ENCODE peak calls at places on chromosome 14, in four cellular contexts. One of them, this sample, is unnamed.
A peak's percentile ranks its signal among the peaks of the same experiment; 100 is the strongest.

GRCh38 chr14:104660597-104660996 is 28.8 kb upstream of the INF2 start:
- DNase-seq in heart left ventricle: no peak
- DNase-seq in body of pancreas: no peak
- DNase-seq in ovary: no peak
- DNase-seq in this sample: no peak

GRCh38 chr14:67557118-67557517 is 24.0 kb downstream of the PLEKHH1 start:
- DNase-seq in ovary: no peak
- DNase-seq in body of pancreas: no peak
- DNase-seq in heart left ventricle: no peak
- DNase-seq in this sample: no peak

GRCh38 chr14:64217318-64217717 is 76.9 kb downstream of the ESR2 start:
- DNase-seq in ovary: no peak
- DNase-seq in body of pancreas: no peak
- DNase-seq in heart left ventricle: no peak
- DNase-seq in this sample: no peak

GRCh38 chr14:61461808-61462275 is 140.5 kb downstream of the PRKCH start:
- DNase-seq in ovary: no peak
- DNase-seq in body of pancreas: peak; percentile 24
- DNase-seq in heart left ventricle: no peak
- DNase-seq in this sample: peak; percentile 91

GRCh38 chr14:49367696-49368095 is 218.5 kb downstream of the RPS29 start:
- DNase-seq in body of pancreas: no peak
- DNase-seq in heart left ventricle: no peak
- DNase-seq in ovary: no peak
- DNase-seq in this sample: no peak

GRCh38 chr14:93320489-93320888 is 12.3 kb downstream of the BTBD7 start:
- DNase-seq in body of pancreas: no peak
- DNase-seq in heart left ventricle: no peak
- DNase-seq in ovary: no peak
- DNase-seq in this sample: no peak

GRCh38 chr14:38837333-38838048 is 265.5 kb downstream of the SEC23A start:
- DNase-seq in ovary: no peak
- DNase-seq in heart left ventricle: no peak
- DNase-seq in body of pancreas: no peak
- DNase-seq in this sample: no peak

GRCh38 chr14:39034481-39035296 is 68.3 kb downstream of the SEC23A start:
- DNase-seq in heart left ventricle: no peak
- DNase-seq in body of pancreas: no peak
- DNase-seq in ovary: no peak
- DNase-seq in this sample: no peak

GRCh38 chr14:104104006-104104901 is 18.8 kb downstream of the ASPG start:
- DNase-seq in heart left ventricle: peak; percentile 22
- DNase-seq in ovary: peak; percentile 48
- DNase-seq in body of pancreas: no peak
- DNase-seq in this sample: no peak

GRCh38 chr14:74642011-74642410 is 30.0 kb upstream of the LTBP2 start:
- DNase-seq in heart left ventricle: peak; percentile 58
- DNase-seq in body of pancreas: no peak
- DNase-seq in ovary: no peak
- DNase-seq in this sample: no peak

GRCh38 chr14:79418649-79419415 is 792.5 kb downstream of the DIO2 start:
- DNase-seq in ovary: no peak
- DNase-seq in body of pancreas: no peak
- DNase-seq in heart left ventricle: no peak
- DNase-seq in this sample: no peak

GRCh38 chr14:55781046-55781445 is 201.0 kb downstream of the KTN1 start:
- DNase-seq in body of pancreas: no peak
- DNase-seq in heart left ventricle: no peak
- DNase-seq in ovary: no peak
- DNase-seq in this sample: no peak

GRCh38 chr14:45249847-45250575 is 3.0 kb downstream of the MIS18BP1 start:
- DNase-seq in heart left ventricle: no peak
- DNase-seq in body of pancreas: no peak
- DNase-seq in ovary: peak; percentile 42
- DNase-seq in this sample: no peak

GRCh38 chr14:25150401-25150800 is 100.5 kb upstream of the STXBP6 start:
- DNase-seq in heart left ventricle: no peak
- DNase-seq in body of pancreas: no peak
- DNase-seq in ovary: no peak
- DNase-seq in this sample: no peak

GRCh38 chr14:100775831-100776591 is 49.3 kb downstream of the DLK1 start:
- DNase-seq in ovary: no peak
- DNase-seq in heart left ventricle: no peak
- DNase-seq in body of pancreas: peak; percentile 5
- DNase-seq in this sample: no peak

GRCh38 chr14:95862243-95862642 is 14.4 kb upstream of the TUNAR start:
- DNase-seq in ovary: no peak
- DNase-seq in heart left ventricle: no peak
- DNase-seq in body of pancreas: no peak
- DNase-seq in this sample: no peak

GRCh38 chr14:73599494-73599893 is 7.8 kb downstream of the ACOT4 start:
- DNase-seq in ovary: no peak
- DNase-seq in body of pancreas: no peak
- DNase-seq in heart left ventricle: no peak
- DNase-seq in this sample: no peak

DNA sequence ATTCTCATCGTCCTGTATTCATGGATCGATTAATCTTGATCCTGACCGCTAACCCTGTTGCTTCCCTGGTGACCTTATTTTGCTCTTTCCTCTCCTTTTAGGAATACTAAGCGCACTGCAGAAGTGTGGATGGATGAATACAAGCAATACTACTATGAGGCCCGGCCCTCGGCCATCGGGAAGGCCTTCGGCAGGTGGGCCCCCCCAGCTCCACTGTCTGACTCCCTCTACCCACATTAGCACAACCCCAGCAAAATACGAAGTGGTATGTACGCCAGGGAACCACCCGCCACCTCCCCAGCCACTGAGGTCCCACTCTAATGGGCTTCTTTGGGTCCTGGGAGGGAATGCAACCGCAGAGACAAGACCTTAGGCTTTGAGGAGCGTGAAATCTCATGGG is 58.7 kb downstream of the ERH start:
- DNase-seq in ovary: no peak
- DNase-seq in heart left ventricle: no peak
- DNase-seq in body of pancreas: no peak
- DNase-seq in this sample: no peak
- H3K36me3 ChIP-seq in ovary: no peaks in the 10 kb centered on the region
- H3K36me3 ChIP-seq in heart left ventricle: peaks cover 3% of the 10 kb centered on the region
- H3K36me3 ChIP-seq in body of pancreas: no peaks in the 10 kb centered on the region
- H3K36me3 ChIP-seq in this sample: peaks cover 4% of the 10 kb centered on the region

GRCh38 chr14:53151523-53151866 is 1.6 kb downstream of the DDHD1 start:
- DNase-seq in heart left ventricle: no peak
- DNase-seq in ovary: no peak
- DNase-seq in body of pancreas: no peak
- DNase-seq in this sample: no peak

GRCh38 chr14:53153702-53154112 is 584 bp upstream of the DDHD1 start:
- DNase-seq in ovary: no peak
- DNase-seq in body of pancreas: no peak
- DNase-seq in heart left ventricle: no peak
- DNase-seq in this sample: no peak

GRCh38 chr14:53152627-53152908 is 555 bp downstream of the DDHD1 start:
- DNase-seq in body of pancreas: no peak
- DNase-seq in heart left ventricle: no peak
- DNase-seq in ovary: no peak
- DNase-seq in this sample: no peak

GRCh38 chr14:53151867-53152626 is 1.1 kb downstream of the DDHD1 start:
- DNase-seq in heart left ventricle: peak; percentile 65
- DNase-seq in body of pancreas: peak; percentile 53
- DNase-seq in ovary: peak; percentile 64
- DNase-seq in this sample: peak; percentile 93

DNA sequence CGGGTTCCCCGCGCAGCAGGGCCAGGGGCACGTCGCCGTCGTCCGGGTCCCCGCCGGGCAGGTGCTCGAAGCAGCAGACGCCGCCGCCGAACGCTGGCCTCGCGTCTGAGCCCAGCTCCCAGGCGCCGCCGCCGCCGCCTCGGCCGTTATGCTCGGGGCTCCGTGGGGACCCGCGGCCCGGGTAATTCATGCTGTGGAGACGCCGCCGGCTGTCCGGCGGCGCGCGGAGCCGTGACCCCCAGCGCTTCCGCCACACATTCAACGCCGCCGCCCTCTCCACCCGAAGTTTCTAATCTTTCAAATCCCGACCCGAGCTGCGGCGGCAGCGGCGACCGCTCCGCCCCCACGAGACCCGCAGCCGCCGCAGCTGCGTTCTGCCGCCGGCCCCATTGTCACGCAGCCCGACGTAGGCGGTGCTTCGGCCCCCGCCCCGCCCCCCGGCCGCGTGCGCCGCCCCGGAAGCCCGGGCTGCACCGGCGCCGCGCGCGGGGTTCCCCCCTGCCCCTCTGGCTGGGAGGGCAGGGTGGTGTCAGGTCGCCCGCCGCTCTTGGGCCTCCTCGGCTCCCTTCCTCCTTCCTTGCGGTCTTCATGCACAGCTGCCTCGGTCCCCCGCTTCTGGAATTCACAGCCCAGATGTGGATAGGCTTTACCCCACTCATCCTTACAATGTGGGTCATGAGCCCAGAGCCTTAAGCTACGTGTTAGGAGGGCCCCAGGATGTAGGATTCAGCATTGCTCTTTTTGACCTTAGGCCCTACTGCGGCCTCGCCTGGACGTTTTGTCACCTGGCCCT is at the start of gene DDHD1:
- DNase-seq in body of pancreas: peak; percentile 77
- DNase-seq in ovary: peak; percentile 84
- DNase-seq in heart left ventricle: peak; percentile 86
- DNase-seq in this sample: peak; percentile 93
- TF ChIP-seq POLR2A in body of pancreas: peak; percentile 84
- TF ChIP-seq POLR2A in ovary: peak; percentile 31
- TF ChIP-seq POLR2A in heart left ventricle: peak; percentile 64
- TF ChIP-seq POLR2A in this sample: no peak

DNA sequence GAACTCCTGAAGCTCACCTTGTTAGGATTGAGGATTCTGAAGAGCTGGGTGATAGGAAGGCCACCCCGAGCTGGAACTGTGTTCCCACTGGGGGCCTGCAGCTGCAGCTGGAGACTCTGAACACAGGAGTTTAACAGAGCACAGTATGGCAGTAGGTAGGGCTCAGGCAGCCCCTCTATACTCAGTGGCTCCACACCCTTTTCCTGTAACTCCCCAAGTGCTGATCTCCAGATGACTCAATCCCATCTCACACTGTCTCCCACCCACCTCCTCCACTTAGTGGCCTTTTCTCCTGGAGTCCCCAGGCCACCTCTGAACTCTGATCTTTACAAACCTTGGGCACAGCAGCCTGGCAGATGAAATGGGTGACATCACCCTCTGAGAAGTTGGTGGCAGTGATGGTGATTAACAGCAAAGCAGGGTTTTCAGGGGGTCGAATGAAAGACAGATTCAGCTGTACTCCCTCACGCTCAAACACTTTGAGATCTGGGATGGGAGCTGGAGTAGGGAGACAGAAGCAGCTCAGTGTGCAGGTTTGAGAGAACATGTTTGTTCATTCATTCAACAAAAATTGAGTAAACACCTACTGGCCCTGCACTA is 4.0 kb downstream of the THTPA start:
- DNase-seq in ovary: no peak
- DNase-seq in body of pancreas: no peak
- DNase-seq in heart left ventricle: no peak
- DNase-seq in this sample: no peak
- H3K36me3 ChIP-seq in ovary: no peaks in the 10 kb centered on the region
- H3K36me3 ChIP-seq in body of pancreas: no peaks in the 10 kb centered on the region
- H3K36me3 ChIP-seq in heart left ventricle: no peaks in the 10 kb centered on the region
- H3K36me3 ChIP-seq in this sample: no peaks in the 10 kb centered on the region

GRCh38 chr14:71321556-71322315 is 414.5 kb downstream of the PCNX1 start:
- DNase-seq in body of pancreas: no peak
- DNase-seq in ovary: no peak
- DNase-seq in heart left ventricle: no peak
- DNase-seq in this sample: no peak
- TF ChIP-seq POLR2A in body of pancreas: no peak
- TF ChIP-seq POLR2A in ovary: no peak
- TF ChIP-seq POLR2A in heart left ventricle: no peak
- TF ChIP-seq POLR2A in this sample: no peak

DNA sequence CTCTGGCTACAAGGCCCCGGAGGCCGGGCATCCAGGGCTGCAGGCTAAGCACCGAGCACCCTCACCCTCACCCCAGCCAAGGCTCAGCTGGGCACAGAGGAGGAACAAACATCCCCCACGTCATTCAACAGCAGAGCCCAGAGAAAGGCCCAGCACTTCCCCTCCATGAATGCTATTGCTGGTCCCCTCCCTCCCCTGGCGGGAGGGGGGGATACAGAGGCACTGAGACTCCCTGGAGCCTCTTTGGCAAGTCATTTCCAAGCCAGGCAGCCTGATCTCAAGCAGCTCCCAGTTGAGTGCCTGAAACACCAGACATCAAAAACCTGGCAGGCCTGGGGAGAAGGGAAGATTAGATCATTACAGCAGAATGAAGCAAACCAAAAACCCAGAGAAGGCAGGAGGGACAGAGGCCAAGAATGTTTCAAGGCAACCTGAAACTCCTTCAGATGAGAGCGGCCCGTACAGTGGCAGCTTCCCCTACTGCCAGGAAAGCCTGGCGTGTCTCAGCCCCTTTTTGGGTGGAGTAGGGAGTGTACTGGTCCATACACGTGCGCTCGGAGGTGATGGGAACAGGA is 92.1 kb downstream of the LRRC74A start:
- DNase-seq in body of pancreas: peak; percentile 47
- DNase-seq in ovary: peak; percentile 77
- DNase-seq in heart left ventricle: peak; percentile 85
- DNase-seq in this sample: peak; percentile 95
- H3K36me3 ChIP-seq in body of pancreas: no peaks in the 10 kb centered on the region
- H3K36me3 ChIP-seq in ovary: no peaks in the 10 kb centered on the region
- H3K36me3 ChIP-seq in heart left ventricle: no peaks in the 10 kb centered on the region
- H3K36me3 ChIP-seq in this sample: no peaks in the 10 kb centered on the region

DNA sequence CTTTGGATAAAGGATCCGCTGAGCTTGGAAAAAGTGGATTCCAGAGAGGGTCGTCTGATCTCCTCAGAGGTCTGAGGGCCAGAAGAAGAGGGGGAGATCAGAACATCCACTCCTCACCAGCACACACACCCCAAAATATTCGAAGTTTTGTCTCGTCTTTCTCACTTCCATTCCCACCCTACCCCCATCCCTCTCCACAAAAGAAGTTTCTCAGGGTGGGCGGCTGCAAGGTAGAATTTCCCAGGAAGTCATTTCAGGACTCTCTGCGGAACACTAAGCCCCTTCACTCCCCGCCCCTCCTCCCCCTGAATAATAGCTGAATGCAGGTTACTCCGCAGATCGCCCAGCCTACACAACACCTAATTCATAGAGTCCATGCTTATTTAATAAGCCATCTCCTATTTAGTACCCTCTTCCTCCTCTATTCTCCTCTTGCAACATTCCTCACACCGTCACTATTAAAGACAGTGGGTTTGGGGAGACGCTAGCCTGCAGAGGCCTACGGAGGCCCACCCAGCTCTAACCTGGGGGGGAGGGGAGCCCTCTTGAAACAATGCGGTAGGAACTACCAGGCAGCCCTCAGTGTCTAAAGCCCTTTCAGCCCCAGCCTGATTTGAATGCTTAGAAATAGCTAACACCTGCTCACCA is 650 bp upstream of the SALL2 start:
- DNase-seq in body of pancreas: no peak
- DNase-seq in ovary: no peak
- DNase-seq in heart left ventricle: no peak
- DNase-seq in this sample: no peak
- TF ChIP-seq POLR2A in body of pancreas: no peak
- TF ChIP-seq POLR2A in ovary: no peak
- TF ChIP-seq POLR2A in heart left ventricle: no peak
- TF ChIP-seq POLR2A in this sample: no peak

This sample was measured in esophagus muscularis mucosa.